ENCODE peak calls at places on chromosomes 12 and 14, in five cellular contexts. K is stomach, Q is upper lobe of right lung, R is RWPE2, Y is OCI-LY7. Z is an unnamed sample.

GRCh38 chr12:120190386-120190785 is 4.1 kb downstream of the GCN1 start:
- DNase-seq in K (no peak), Q (no peak), R (no peak), Y (no peak), Z (no peak)

GRCh38 chr14:64196668-64197411 is 97.3 kb downstream of the ESR2 start:
- DNase-seq in K (peak), Q (peak), R (no peak), Y (no peak), Z (peak)

GRCh38 chr12:101777978-101778377 is 38.7 kb upstream of the SYCP3 start:
- DNase-seq in K (no peak), Q (no peak), R (no peak), Y (no peak), Z (no peak)

GRCh38 chr12:20018406-20018805 is 349.9 kb upstream of the PDE3A start:
- DNase-seq in K (no peak), Q (no peak), R (no peak), Y (no peak), Z (no peak)

GRCh38 chr12:49912345-49912744 is 8.6 kb upstream of the FAIM2 start:
- DNase-seq in K (no peak), Q (peak), R (peak), Y (no peak), Z (no peak)

GRCh38 chr14:61280526-61281185 is 482 bp downstream of the TMEM30B start:
- DNase-seq in K (peak), Q (peak), R (peak), Y (no peak), Z (peak)

GRCh38 chr14:34018564-34019244 is 67.8 kb upstream of the EGLN3 start:
- DNase-seq in K (no peak), Q (no peak), R (no peak), Y (no peak), Z (peak)

GRCh38 chr12:54765652-54766051 is 88.7 kb upstream of the MUCL1 start:
- DNase-seq in K (no peak), Q (no peak), R (no peak), Y (no peak), Z (no peak)

GRCh38 chr14:68665116-68665515 is 127.8 kb downstream of the ZFP36L1 start:
- DNase-seq in K (no peak), Q (no peak), R (no peak), Y (no peak), Z (no peak)

DNA sequence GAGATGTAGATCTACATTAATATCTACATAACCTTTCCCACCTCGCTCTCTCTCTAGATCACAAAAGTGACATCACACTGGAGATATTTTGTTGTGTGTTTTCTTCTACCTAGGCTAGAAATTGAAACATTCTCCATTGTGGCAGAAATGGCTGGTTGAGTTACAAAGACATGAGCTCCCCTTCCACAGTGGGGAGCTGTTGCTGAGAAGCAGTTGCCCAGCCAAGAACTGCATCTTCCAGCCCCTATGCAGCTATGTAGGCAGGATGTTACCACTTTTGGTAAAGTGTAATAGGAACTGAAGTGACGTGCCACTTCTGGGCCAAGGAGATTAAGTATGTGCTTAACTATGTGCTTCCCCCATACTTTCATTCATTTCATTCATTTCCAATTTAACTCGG is 138.7 kb upstream of the E2F7 start:
- DNase-seq in K (no peak), Q (no peak), R (no peak), Y (no peak), Z (no peak)
- TF ChIP-seq CTCF in K (no peak), Q (no peak), R (peak), Y (peak), Z (no peak)

GRCh38 chr14:90514015-90514398 is 117.2 kb downstream of the CALM1 start:
- DNase-seq in K (no peak), Q (no peak), R (no peak), Y (no peak), Z (no peak)

GRCh38 chr14:90514566-90514965 is 117.7 kb downstream of the CALM1 start:
- DNase-seq in K (no peak), Q (no peak), R (no peak), Y (no peak), Z (no peak)

GRCh38 chr14:90511795-90512331 is 115.0 kb downstream of the CALM1 start:
- DNase-seq in K (no peak), Q (no peak), R (no peak), Y (no peak), Z (no peak)

GRCh38 chr14:90512332-90512951 is 115.6 kb downstream of the CALM1 start:
- DNase-seq in K (peak), Q (no peak), R (peak), Y (no peak), Z (no peak)

DNA sequence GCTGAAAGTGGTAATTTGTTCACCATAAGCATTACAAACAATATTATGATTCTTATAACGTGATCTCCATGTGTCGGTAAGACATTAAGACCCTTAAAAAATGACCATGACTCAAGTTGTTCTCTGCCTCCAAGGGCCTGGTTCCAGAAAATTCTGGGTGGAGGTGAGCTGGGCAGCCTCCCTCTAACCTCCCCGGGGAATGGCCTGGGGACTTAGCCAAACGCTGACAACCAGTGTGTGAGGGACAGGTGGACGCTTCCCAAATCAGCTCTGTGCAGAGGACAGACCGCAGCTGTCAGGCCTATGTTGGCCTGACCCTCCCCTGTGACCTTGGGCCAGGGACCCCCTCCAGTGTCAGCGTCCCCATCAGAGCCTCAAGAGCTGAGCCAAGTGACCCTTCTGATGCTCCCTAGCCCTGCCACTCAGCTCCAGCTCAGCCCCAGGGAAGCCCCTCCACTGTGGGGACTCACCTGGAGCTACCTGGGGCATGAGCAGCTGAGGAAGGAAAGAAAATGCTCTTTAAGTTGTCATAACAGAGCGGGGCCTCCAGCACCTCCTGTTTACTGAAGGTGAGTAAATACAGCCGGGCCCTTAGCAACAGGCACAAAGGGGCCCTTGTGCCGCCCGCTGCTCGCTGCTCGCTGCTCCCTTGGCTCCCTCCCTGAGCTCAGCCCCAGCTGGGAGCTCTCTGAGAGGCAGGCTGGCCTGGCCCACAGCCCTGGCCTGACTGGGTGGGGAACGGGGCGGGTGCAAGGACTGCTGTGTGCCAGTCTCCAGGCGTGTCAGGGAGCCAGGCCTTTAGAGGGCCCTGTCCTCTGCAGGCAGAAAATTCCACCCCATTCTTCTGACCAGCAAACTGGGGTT is 116.6 kb downstream of the CALM1 start:
- DNase-seq in K (peak), Q (peak), R (no peak), Y (no peak), Z (no peak)
- TF ChIP-seq CTCF in K (no peak), Q (no peak), R (no peak), Y (no peak), Z (no peak)

DNA sequence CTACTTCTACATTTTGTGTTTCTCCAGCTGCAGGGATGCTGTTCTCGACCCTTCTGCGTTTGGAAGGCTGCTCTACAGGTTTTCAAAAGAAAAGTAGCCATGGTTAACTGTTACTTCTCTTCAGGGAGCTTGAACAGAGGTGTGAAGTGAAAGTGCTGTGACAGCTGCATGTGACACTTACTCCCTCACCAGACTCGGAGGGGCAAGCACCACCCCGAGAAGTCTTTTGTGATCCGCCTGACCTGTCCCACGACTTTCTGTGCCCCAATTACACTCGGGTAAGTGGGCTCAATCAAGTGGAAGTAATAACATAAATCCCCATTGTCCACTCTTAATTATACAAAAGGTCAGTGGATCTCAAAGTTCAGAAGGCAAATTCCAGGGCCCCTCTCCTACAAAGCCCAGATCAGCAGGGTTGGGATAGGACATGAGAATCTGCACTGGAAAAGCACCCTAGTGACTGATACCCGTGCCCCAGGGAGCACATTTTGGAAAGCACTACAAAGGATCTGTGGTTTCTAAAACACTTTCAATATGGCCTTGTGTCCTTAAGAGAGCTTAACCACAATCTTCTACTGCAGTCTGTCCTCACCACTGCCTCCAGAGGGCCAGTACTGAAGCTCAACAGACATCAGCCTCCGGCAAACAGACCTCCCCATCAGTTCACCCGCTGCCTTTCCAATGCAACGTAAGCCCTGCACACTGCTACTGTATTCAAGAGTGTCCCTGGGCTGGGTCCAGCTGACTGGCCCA is 11.6 kb downstream of the FICD start:
- DNase-seq in K (no peak), Q (no peak), R (no peak), Y (no peak), Z (peak)
- TF ChIP-seq CTCF in K (no peak), Q (no peak), R (no peak), Y (no peak), Z (no peak)

GRCh38 chr12:130938186-130938585 is 15.5 kb upstream of the ADGRD1 start:
- DNase-seq in K (no peak), Q (no peak), R (no peak), Y (no peak), Z (no peak)
- TF ChIP-seq CTCF in K (no peak), Q (no peak), R (no peak), Y (peak), Z (no peak)

GRCh38 chr12:51534216-51534615 is 56.8 kb upstream of the SCN8A start:
- DNase-seq in K (no peak), Q (no peak), R (no peak), Y (no peak), Z (no peak)

GRCh38 chr12:51536159-51536558 is 54.9 kb upstream of the SCN8A start:
- DNase-seq in K (no peak), Q (no peak), R (no peak), Y (no peak), Z (no peak)

GRCh38 chr12:51531982-51532497 is 59.0 kb upstream of the SCN8A start:
- DNase-seq in K (peak), Q (peak), R (no peak), Y (peak), Z (peak)

GRCh38 chr12:51534675-51535074 is 56.4 kb upstream of the SCN8A start:
- DNase-seq in K (no peak), Q (no peak), R (no peak), Y (no peak), Z (no peak)

GRCh38 chr12:51533799-51534198 is 57.2 kb upstream of the SCN8A start:
- DNase-seq in K (no peak), Q (no peak), R (no peak), Y (no peak), Z (no peak)
- TF ChIP-seq CTCF in K (no peak), Q (no peak), R (no peak), Y (peak), Z (no peak)